ENCODE peak calls at places on chromosomes 4 and X, in six cellular contexts. X is A549, F is SK-N-SH, S is IMR-90, T is GM12878, U is K562. J is an unnamed sample.

GRCh38 chr4:183912585-183912984 is 7.5 kb downstream of the STOX2 start:
- DNase-seq in S (peak; percentile 86), F (no peak), X (no peak), T (no peak), U (no peak), J (no peak)

GRCh38 chr4:65510976-65511375 is 159.3 kb downstream of the EPHA5 start:
- DNase-seq in S (no peak), X (no peak), U (no peak), F (no peak), T (no peak), J (no peak)

GRCh38 chr4:180205276-180205675 is 2037.9 kb upstream of the TENM3 start:
- DNase-seq in X (no peak), T (no peak), S (no peak), F (no peak), U (no peak), J (no peak)

GRCh38 chrX:48715066-48715465 is 18.5 kb downstream of the SUV39H1 start:
- DNase-seq in T (no peak), X (no peak), U (peak; percentile 17), F (no peak), S (peak; percentile 58), J (no peak)

GRCh38 chr4:78410651-78411050 is 140.9 kb upstream of the ANXA3 start:
- DNase-seq in S (no peak), F (no peak), U (no peak), T (no peak), X (no peak), J (no peak)

GRCh38 chr4:123940604-123941003 is 544.0 kb downstream of the SPRY1 start:
- DNase-seq in X (no peak), U (no peak), S (no peak), T (no peak), F (no peak), J (no peak)

GRCh38 chr4:2059034-2059725 is at the start of gene NAT8L:
- DNase-seq in S (no peak), F (peak; percentile 93), U (peak; percentile 77), T (no peak), X (peak; percentile 42), J (no peak)

GRCh38 chr4:37675587-37676290 is 10.4 kb downstream of the RELL1 start:
- DNase-seq in F (no peak), U (no peak), X (no peak), S (no peak), T (peak; percentile 85), J (no peak)

GRCh38 chrX:154136627-154137161 is 7.3 kb upstream of the OPN1LW start:
- DNase-seq in T (no peak), S (peak; percentile 25), U (peak; percentile 83), F (peak; percentile 89), X (peak; percentile 43), J (peak; percentile 45)

GRCh38 chr4:110196206-110196870 is 2.1 kb downstream of the ELOVL6 start:
- DNase-seq in T (no peak), F (peak; percentile 79), U (peak; percentile 82), S (peak; percentile 32), X (peak; percentile 45), J (peak; percentile 41)

GRCh38 chr4:51842167-51842553 is 793 bp upstream of the DCUN1D4 start:
- DNase-seq in F (peak; percentile 47), U (no peak), X (peak; percentile 2), S (peak; percentile 25), T (no peak), J (no peak)

GRCh38 chr4:151541438-151542071 is 132.6 kb downstream of the FHIP1A start:
- DNase-seq in F (peak; percentile 54), X (peak; percentile 11), T (no peak), S (peak; percentile 58), U (no peak), J (no peak)

GRCh38 chr4:89514811-89515210 is 207.2 kb upstream of the GPRIN3 start:
- DNase-seq in U (no peak), T (no peak), X (no peak), S (no peak), F (no peak), J (no peak)

GRCh38 chr4:52912608-52913007 is 50.5 kb downstream of the RASL11B start:
- DNase-seq in X (no peak), T (no peak), S (peak; percentile 40), F (no peak), U (no peak), J (no peak)

GRCh38 chr4:87211249-87211952 is 9.0 kb downstream of the KLHL8 start:
- DNase-seq in S (no peak), U (no peak), T (no peak), X (no peak), F (no peak), J (no peak)

GRCh38 chr4:184750926-184751584 is 17.2 kb upstream of the CENPU start:
- DNase-seq in U (peak; percentile 32), F (no peak), X (no peak), T (no peak), S (no peak), J (no peak)

GRCh38 chr4:99723555-99724450 is 66.2 kb upstream of the C4orf54 start:
- DNase-seq in F (peak; percentile 4), U (peak; percentile 88), T (no peak), S (peak; percentile 88), X (peak; percentile 68), J (peak; percentile 58)

GRCh38 chr4:123976285-123976684 is 579.7 kb downstream of the SPRY1 start:
- DNase-seq in T (no peak), X (no peak), U (no peak), S (peak; percentile 24), F (no peak), J (no peak)

GRCh38 chr4:152117501-152117900 is 356.7 kb upstream of the GATB start:
- DNase-seq in S (no peak), U (no peak), F (no peak), T (no peak), X (no peak), J (no peak)

GRCh38 chr4:150402968-150403367 is 179.0 kb upstream of the MAB21L2 start:
- DNase-seq in F (peak; percentile 60), X (no peak), S (peak; percentile 24), U (peak; percentile 38), T (no peak), J (no peak)

GRCh38 chrX:45524296-45524695 is 323.6 kb upstream of the DIPK2B start:
- DNase-seq in X (no peak), T (no peak), S (peak; percentile 67), U (no peak), F (no peak), J (no peak)

GRCh38 chrX:40449396-40449795 is 131.4 kb upstream of the ATP6AP2 start:
- DNase-seq in S (no peak), F (no peak), X (no peak), T (no peak), U (no peak), J (no peak)

GRCh38 chr4:151613290-151613689 is 147.5 kb downstream of the GATB start:
- DNase-seq in S (no peak), T (no peak), F (no peak), U (no peak), X (no peak), J (no peak)

GRCh38 chr4:61877893-61878292 is 677.8 kb downstream of the ADGRL3 start:
- DNase-seq in X (no peak), T (no peak), F (no peak), S (no peak), U (no peak), J (no peak)

GRCh38 chrX:105471597-105471996 is 251.1 kb upstream of the TEX13A start:
- DNase-seq in X (no peak), U (no peak), F (no peak), T (no peak), S (no peak), J (no peak)

GRCh38 chr4:185541251-185541671 is 6.0 kb upstream of the PDLIM3 start:
- DNase-seq in F (no peak), U (no peak), X (no peak), S (no peak), T (no peak), J (no peak)

GRCh38 chrX:41389311-41389888 is 55.4 kb downstream of the DDX3X start:
- DNase-seq in T (no peak), F (no peak), S (no peak), X (peak; percentile 34), U (no peak), J (peak; percentile 81)

GRCh38 chr4:48904101-48904500 is 2.5 kb downstream of the OCIAD2 start:
- DNase-seq in U (no peak), S (no peak), F (no peak), T (no peak), X (no peak), J (no peak)
- TF ChIP-seq SMC3 in U (no peak), S (no peak), F (no peak), T (no peak), X (no peak), J (no peak)

DNA sequence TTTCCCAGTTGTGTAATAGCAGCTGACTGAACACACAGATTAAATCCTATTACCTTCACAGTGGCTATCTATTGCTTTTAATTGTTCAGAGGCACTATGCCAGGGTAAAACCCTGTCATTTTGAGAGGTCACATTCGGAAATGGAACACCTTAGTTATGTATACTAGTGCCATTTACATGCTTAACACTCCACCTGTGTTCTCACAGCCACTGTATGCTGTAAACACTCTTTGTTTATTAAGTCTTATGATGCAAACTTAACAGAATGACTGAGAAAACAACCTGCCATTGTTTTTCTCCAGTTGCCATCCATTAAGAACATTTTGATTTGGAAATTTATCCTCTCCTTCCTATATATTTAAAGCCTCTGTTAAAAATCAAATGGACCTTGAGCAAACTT is 70.4 kb downstream of the HPGD start:
- DNase-seq in X (no peak), T (no peak), U (no peak), F (no peak), S (no peak), J (no peak)
- TF ChIP-seq SMC3 in X (no peak), T (no peak), U (no peak), F (no peak), S (no peak), J (no peak)

DNA sequence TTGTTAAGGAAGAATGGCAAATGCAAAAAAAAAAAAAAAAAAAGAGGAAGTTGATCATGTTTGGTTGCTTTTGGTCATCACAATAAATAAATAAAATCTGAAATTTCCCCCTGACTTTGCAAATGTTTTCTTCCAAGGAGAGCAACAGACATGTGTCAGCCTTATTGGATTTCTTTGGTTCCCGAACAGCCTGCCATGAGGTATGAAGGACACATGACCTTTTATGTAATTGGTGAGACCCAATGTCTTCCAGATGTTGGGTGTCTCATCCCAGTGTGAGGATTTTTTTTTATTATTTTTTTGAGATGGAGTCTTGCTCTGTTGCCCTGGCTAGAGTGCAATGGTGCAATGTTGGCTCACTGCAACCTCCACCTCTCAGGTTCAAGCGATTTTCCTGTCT is 24.6 kb upstream of the CD99 start:
- DNase-seq in S (no peak), T (no peak), F (no peak), U (no peak), X (no peak), J (no peak)
- TF ChIP-seq SMC3 in S (no peak), T (no peak), F (no peak), U (no peak), X (no peak), J (no peak)

GRCh38 chr4:108417923-108418322 is 202.5 kb upstream of the RPL34 start:
- DNase-seq in X (no peak), U (peak; percentile 65), T (no peak), S (peak; percentile 46), F (no peak), J (no peak)
- TF ChIP-seq SMC3 in X (no peak), U (no peak), T (no peak), S (no peak), F (no peak), J (no peak)

GRCh38 chrX:124328765-124329164 is 3.7 kb upstream of the TEX13D start:
- DNase-seq in T (no peak), X (peak; percentile 7), U (no peak), F (no peak), S (no peak), J (no peak)
- TF ChIP-seq SMC3 in T (no peak), X (no peak), U (no peak), F (no peak), S (no peak), J (no peak)

J was measured in HepG2.